ENCODE peak calls at places on chromosomes 2 and 18, in nine cellular contexts. L is A549, G is tibial nerve, U is HCT116, X is H9, J is fibroblast of the aortic adventitia, O is heart left ventricle, E is AG10803, W is endodermal cell. Y is an unnamed sample.

GRCh38 chr2:240759454-240759853 is 60.6 kb downstream of the KIF1A start:
- DNase-seq in L (no peak), G (no peak), U (peak), X (no peak), J (no peak), O (no peak), E (no peak), W (no peak), Y (no peak)

GRCh38 chr2:210128961-210129360 is 42.2 kb downstream of the KANSL1L start:
- DNase-seq in L (no peak), G (no peak), U (no peak), X (no peak), J (peak), O (no peak), E (peak), W (no peak), Y (no peak)

GRCh38 chr18:23862071-23862470 is 152.5 kb upstream of the TTC39C start:
- DNase-seq in L (no peak), G (no peak), U (no peak), X (no peak), J (peak), O (no peak), E (peak), W (no peak), Y (no peak)

GRCh38 chr18:54675076-54675475 is 84.0 kb downstream of the DYNAP start:
- DNase-seq in L (no peak), G (no peak), U (no peak), X (no peak), J (no peak), O (no peak), E (no peak), W (no peak), Y (no peak)

GRCh38 chr2:126901459-126901858 is 2.8 kb downstream of the TEX51 start:
- DNase-seq in L (no peak), G (no peak), U (no peak), X (peak), J (no peak), O (no peak), E (no peak), W (peak), Y (no peak)

GRCh38 chr2:181937473-181937872 is 45.9 kb downstream of the ITPRID2 start:
- DNase-seq in L (no peak), G (no peak), U (no peak), X (no peak), J (peak), O (no peak), E (peak), W (no peak), Y (no peak)

GRCh38 chr2:8169443-8169842 is 512.4 kb upstream of the ID2 start:
- DNase-seq in L (no peak), G (no peak), U (no peak), X (no peak), J (peak), O (no peak), E (peak), W (no peak), Y (no peak)

GRCh38 chr18:48367557-48367956 is 41.6 kb downstream of the ZBTB7C start:
- DNase-seq in L (no peak), G (no peak), U (no peak), X (peak), J (no peak), O (no peak), E (no peak), W (peak), Y (no peak)

GRCh38 chr18:7158201-7158600 is 40.6 kb upstream of the LAMA1 start:
- DNase-seq in L (no peak), G (no peak), U (no peak), X (no peak), J (peak), O (no peak), E (peak), W (no peak), Y (no peak)

GRCh38 chr18:9539283-9539682 is 64.0 kb downstream of the RALBP1 start:
- DNase-seq in L (no peak), G (no peak), U (no peak), X (no peak), J (peak), O (no peak), E (peak), W (no peak), Y (no peak)

GRCh38 chr18:1270081-1270480 is 365.4 kb downstream of the ADCYAP1 start:
- DNase-seq in L (no peak), G (no peak), U (no peak), X (no peak), J (no peak), O (no peak), E (no peak), W (no peak), Y (no peak)

GRCh38 chr18:2917255-2918047 is 70.6 kb downstream of the EMILIN2 start:
- DNase-seq in L (no peak), G (no peak), U (no peak), X (no peak), J (no peak), O (no peak), E (no peak), W (peak), Y (no peak)

GRCh38 chr2:101012706-101013181 is 10.7 kb downstream of the RPL31 start:
- DNase-seq in L (no peak), G (no peak), U (no peak), X (no peak), J (peak), O (no peak), E (peak), W (no peak), Y (peak)

GRCh38 chr18:57768557-57769326 is 34.4 kb downstream of the ATP8B1 start:
- DNase-seq in L (no peak), G (no peak), U (no peak), X (no peak), J (peak), O (no peak), E (peak), W (no peak), Y (no peak)

GRCh38 chr18:79396431-79397287 is 929 bp downstream of the NFATC1 start:
- DNase-seq in L (no peak), G (no peak), U (no peak), X (no peak), J (peak), O (peak), E (peak), W (peak), Y (no peak)

GRCh38 chr2:138364554-138365162 is 136.9 kb upstream of the SPOPL start:
- DNase-seq in L (no peak), G (no peak), U (no peak), X (no peak), J (peak), O (no peak), E (peak), W (no peak), Y (no peak)

GRCh38 chr2:215951558-215951957 is 61.8 kb downstream of the MREG start:
- DNase-seq in L (no peak), G (no peak), U (no peak), X (no peak), J (no peak), O (no peak), E (no peak), W (peak), Y (no peak)

GRCh38 chr2:1569879-1570450 is 156.7 kb downstream of the TPO start:
- DNase-seq in L (no peak), G (no peak), U (no peak), X (no peak), J (no peak), O (no peak), E (no peak), W (peak), Y (no peak)

GRCh38 chr2:133674433-133675331 is 106.4 kb upstream of the NCKAP5 start:
- DNase-seq in L (no peak), G (peak), U (no peak), X (peak), J (peak), O (peak), E (peak), W (peak), Y (peak)

GRCh38 chr2:871926-872680 is 78.5 kb upstream of the SNTG2 start:
- DNase-seq in L (no peak), G (no peak), U (no peak), X (peak), J (no peak), O (no peak), E (no peak), W (peak), Y (no peak)

GRCh38 chr2:27815860-27816438 is 44.4 kb downstream of the MRPL33 start:
- DNase-seq in L (no peak), G (no peak), U (no peak), X (no peak), J (no peak), O (no peak), E (no peak), W (no peak), Y (no peak)

GRCh38 chr2:40716879-40717278 is 265.0 kb upstream of the SLC8A1 start:
- DNase-seq in L (no peak), G (no peak), U (no peak), X (no peak), J (peak), O (no peak), E (peak), W (no peak), Y (no peak)

GRCh38 chr2:64363848-64364247 is 90.1 kb upstream of the LGALSL start:
- DNase-seq in L (no peak), G (no peak), U (no peak), X (peak), J (no peak), O (no peak), E (no peak), W (peak), Y (no peak)

GRCh38 chr2:42163444-42164045 is 5.6 kb upstream of the EML4 start:
- DNase-seq in L (no peak), G (no peak), U (no peak), X (no peak), J (no peak), O (no peak), E (peak), W (no peak), Y (no peak)

GRCh38 chr18:43572165-43572564 is 294.9 kb upstream of the SYT4 start:
- DNase-seq in L (no peak), G (no peak), U (no peak), X (no peak), J (no peak), O (no peak), E (no peak), W (no peak), Y (no peak)

DNA sequence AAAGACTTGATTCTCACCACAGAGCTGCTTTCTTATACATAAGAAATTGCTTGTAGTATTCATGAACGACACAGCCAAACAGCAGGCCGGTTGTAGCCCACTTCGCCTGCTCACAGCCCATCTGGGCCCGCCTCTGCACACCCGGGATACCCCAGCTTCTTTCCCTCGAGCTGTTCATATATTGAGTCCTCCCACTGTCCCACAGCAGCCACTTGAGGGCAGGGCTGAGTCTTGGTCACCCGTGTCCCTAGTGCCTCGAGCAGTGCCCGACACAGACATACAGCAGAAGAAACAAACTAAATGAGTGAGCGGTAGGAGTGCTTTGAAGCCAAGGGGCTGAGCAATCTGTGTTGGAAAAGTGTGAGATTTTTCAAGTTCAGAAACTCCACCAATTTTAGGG is 251.4 kb downstream of the KLHL29 start:
- DNase-seq in L (peak), G (no peak), U (no peak), X (no peak), J (peak), O (peak), E (peak), W (peak), Y (no peak)
- TF ChIP-seq CTCF in L (peak), G (no peak), U (peak), X (peak), J (peak), O (peak), E (peak), W (peak), Y (peak)

DNA sequence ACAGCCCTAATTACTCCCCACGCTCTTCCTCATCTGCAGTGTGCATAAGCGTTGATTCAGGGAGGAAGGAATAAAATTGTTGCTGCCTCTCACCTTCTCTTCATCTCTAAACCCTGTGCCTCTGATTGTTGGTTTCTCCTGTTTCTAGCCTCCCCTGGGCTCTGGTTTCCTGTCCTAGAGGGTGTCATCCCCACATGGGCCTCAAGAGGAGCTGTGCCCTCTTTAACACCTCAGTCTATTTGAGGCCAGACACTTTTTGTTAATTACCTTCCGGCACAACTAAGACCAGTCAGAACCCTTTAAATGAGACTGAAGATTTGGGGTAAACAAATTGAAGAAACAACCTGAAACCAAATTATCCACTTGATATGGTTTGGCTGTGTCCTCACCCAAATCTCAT is 9.7 kb downstream of the CTAGE1 start:
- DNase-seq in L (no peak), G (no peak), U (no peak), X (no peak), J (no peak), O (no peak), E (no peak), W (no peak), Y (no peak)
- TF ChIP-seq CTCF in L (no peak), G (no peak), U (peak), X (peak), J (peak), O (no peak), E (peak), W (peak), Y (peak)

DNA sequence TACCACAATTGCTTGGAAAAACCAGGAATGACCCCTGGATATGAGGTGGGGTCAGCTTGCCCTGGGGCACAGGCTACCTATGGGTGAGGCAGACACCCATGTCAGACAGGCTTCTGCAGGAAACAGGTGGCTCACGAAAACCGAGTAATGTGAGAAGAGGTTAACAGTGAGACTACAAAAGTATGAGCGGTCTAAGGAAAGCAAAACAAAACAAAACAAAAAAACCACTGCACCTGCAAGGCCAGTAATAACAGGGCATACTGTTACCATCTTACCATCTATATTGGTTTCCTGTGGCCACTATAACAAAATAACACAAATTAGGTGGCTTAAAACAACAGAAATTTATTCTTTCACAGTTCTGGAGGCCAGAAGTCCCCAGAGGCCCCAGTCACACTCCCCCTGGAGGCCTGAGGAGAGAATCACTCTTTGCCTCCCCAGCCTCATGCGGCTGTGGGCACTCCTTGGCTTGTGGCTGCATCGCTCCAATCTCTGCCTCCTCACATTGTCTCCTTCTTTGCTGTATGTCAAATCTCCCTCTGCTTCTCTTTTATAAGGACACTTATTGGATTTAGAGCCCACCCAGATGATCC is 86.6 kb upstream of the EPC2 start:
- DNase-seq in L (no peak), G (no peak), U (no peak), X (no peak), J (no peak), O (no peak), E (no peak), W (no peak), Y (no peak)
- TF ChIP-seq CTCF in L (no peak), G (no peak), U (peak), X (peak), J (no peak), O (no peak), E (no peak), W (peak), Y (no peak)

DNA sequence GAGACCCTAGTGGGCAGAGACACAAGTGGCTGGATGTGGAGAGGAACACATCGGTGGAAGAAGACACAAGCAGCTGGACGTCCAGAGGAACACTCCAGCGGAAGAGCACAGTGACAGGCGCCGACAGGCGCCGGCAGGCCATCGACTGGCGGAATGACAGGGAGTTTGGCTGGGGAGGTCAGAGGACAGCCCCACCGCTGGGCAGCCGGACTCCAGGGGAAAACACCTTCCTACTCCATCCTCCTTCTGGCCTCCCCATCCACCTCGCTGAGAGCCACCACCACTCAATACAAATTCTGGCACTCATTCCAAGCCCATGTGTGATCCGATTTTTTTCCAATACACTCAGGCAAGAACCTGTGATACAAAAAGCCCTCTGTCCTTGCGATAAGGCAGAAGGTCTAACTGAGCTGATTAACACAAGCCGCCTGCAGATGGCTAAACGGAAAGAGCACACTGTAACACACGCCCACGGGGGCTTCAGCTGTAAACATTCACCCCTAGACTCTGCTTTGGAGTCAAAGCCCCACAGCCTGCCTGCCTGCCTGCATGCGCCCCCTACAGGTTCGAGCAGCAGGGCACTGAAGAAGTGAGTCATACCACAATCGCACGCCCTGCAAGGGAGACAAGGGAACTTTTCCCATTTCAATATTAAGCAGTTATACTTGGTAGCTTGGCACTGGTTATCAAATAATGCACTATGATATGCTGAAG is 50.2 kb upstream of the LRP1B start:
- DNase-seq in L (no peak), G (no peak), U (peak), X (peak), J (no peak), O (no peak), E (peak), W (peak), Y (peak)
- TF ChIP-seq CTCF in L (peak), G (no peak), U (peak), X (peak), J (peak), O (no peak), E (peak), W (peak), Y (peak)

DNA sequence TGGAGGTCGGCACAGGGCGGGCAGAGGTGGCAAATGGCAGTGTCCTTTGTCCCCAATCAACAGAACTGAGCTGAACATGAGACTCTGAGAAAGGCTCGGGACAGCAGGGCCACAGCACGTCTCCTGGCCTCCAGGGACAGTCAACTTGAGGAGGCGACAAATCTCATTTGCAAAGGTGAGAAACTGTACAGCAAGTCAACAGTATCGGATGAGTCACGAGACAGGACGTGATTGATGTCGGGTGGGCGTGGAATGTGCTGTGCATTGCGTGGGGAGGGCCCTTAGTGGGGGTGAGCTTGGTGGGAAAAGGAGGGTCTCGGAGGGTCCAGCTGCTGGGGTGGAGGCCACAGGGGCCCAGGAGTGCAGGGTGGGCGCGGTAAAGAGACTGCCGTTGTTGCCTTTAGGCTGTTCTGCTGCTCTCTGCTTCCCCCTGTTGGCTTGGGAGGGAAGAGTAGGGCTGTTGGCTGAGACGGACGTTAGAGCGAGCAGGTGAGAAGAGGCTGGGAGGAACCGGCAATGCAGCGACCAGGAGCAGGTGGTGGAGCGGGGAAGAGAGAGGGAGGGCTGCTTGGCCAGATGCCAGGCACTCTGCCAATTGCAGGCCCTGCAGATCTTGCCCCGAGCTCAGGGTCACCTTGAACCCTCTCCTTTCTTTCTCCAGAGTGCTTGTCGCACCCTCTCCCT is 164.3 kb downstream of the BCL2 start:
- DNase-seq in L (peak), G (no peak), U (peak), X (peak), J (no peak), O (peak), E (no peak), W (peak), Y (peak)
- TF ChIP-seq CTCF in L (peak), G (peak), U (peak), X (peak), J (peak), O (peak), E (peak), W (peak), Y (peak)

GRCh38 chr2:189870396-189871089 is 86.3 kb downstream of the PMS1 start:
- DNase-seq in L (no peak), G (no peak), U (no peak), X (no peak), J (peak), O (no peak), E (no peak), W (no peak), Y (no peak)

GRCh38 chr2:189868896-189869295 is 84.6 kb downstream of the PMS1 start:
- DNase-seq in L (no peak), G (no peak), U (no peak), X (no peak), J (no peak), O (no peak), E (no peak), W (no peak), Y (no peak)

GRCh38 chr2:189865836-189866235 is 81.6 kb downstream of the PMS1 start:
- DNase-seq in L (no peak), G (no peak), U (no peak), X (no peak), J (no peak), O (no peak), E (peak), W (no peak), Y (no peak)

GRCh38 chr2:189862751-189863150 is 78.5 kb downstream of the PMS1 start:
- DNase-seq in L (no peak), G (no peak), U (no peak), X (no peak), J (no peak), O (no peak), E (peak), W (no peak), Y (no peak)

DNA sequence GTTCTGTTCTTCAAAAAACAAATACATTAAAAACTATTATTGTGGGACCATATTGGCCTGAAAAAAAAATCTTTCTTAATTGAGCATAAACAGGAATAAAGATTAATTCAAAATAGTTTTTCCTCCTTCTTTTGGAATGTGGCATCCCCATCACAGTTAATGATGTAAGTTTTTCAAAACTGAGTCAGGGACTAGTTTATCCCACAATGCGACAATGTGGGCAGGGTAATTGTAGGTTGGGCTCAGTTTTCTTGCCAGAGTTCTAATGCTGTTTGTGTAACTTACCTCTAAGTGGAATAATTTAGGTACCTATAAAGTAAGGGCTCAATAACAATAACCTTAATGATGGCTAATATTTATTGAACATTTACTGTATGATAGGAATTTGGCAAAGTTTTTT is 82.0 kb downstream of the PMS1 start:
- DNase-seq in L (no peak), G (no peak), U (no peak), X (no peak), J (no peak), O (no peak), E (peak), W (no peak), Y (no peak)
- TF ChIP-seq CTCF in L (no peak), G (no peak), U (no peak), X (no peak), J (no peak), O (no peak), E (no peak), W (no peak), Y (no peak)